ENCODE peak calls at places on chromosomes 6 and 20, in eight cellular contexts. One of them, this sample, is unnamed.

GRCh38 chr6:96468681-96469224 is 52.9 kb upstream of the UFL1 start:
- DNase-seq in iPS DF 19.7: no peak
- DNase-seq in endothelial cell: no peak
- DNase-seq in lower lobe of right lung: no peak
- DNase-seq in erythroblast: no peak
- DNase-seq in brain microvascular endothelial cell: no peak
- DNase-seq in cardiac fibroblast: peak
- DNase-seq in NCI-H187 treated with DMSO at 0.1 percent for 48 hours: peak
- DNase-seq in this sample: no peak

GRCh38 chr6:148814082-148814790 is 67.4 kb downstream of the UST start:
- DNase-seq in iPS DF 19.7: no peak
- DNase-seq in brain microvascular endothelial cell: no peak
- DNase-seq in lower lobe of right lung: no peak
- DNase-seq in erythroblast: no peak
- DNase-seq in cardiac fibroblast: no peak
- DNase-seq in NCI-H187 treated with DMSO at 0.1 percent for 48 hours: no peak
- DNase-seq in endothelial cell: no peak
- DNase-seq in this sample: no peak

GRCh38 chr20:19688031-19688806 is 69.8 kb upstream of the RIN2 start:
- DNase-seq in endothelial cell: peak
- DNase-seq in erythroblast: no peak
- DNase-seq in NCI-H187 treated with DMSO at 0.1 percent for 48 hours: no peak
- DNase-seq in iPS DF 19.7: peak
- DNase-seq in lower lobe of right lung: peak
- DNase-seq in brain microvascular endothelial cell: peak
- DNase-seq in cardiac fibroblast: peak
- DNase-seq in this sample: no peak

GRCh38 chr6:167553716-167554115 is 228.8 kb downstream of the TTLL2 start:
- DNase-seq in erythroblast: no peak
- DNase-seq in lower lobe of right lung: no peak
- DNase-seq in brain microvascular endothelial cell: no peak
- DNase-seq in iPS DF 19.7: no peak
- DNase-seq in NCI-H187 treated with DMSO at 0.1 percent for 48 hours: no peak
- DNase-seq in endothelial cell: no peak
- DNase-seq in cardiac fibroblast: no peak
- DNase-seq in this sample: no peak

GRCh38 chr6:162032620-162033019 is 694.9 kb downstream of the PRKN start:
- DNase-seq in lower lobe of right lung: no peak
- DNase-seq in erythroblast: no peak
- DNase-seq in iPS DF 19.7: no peak
- DNase-seq in cardiac fibroblast: peak
- DNase-seq in brain microvascular endothelial cell: peak
- DNase-seq in endothelial cell: no peak
- DNase-seq in NCI-H187 treated with DMSO at 0.1 percent for 48 hours: no peak
- DNase-seq in this sample: no peak

GRCh38 chr6:134122775-134123174 is 70.4 kb upstream of the SLC2A12 start:
- DNase-seq in lower lobe of right lung: no peak
- DNase-seq in erythroblast: no peak
- DNase-seq in iPS DF 19.7: no peak
- DNase-seq in NCI-H187 treated with DMSO at 0.1 percent for 48 hours: no peak
- DNase-seq in brain microvascular endothelial cell: no peak
- DNase-seq in cardiac fibroblast: no peak
- DNase-seq in endothelial cell: no peak
- DNase-seq in this sample: no peak

GRCh38 chr6:6661684-6662083 is 73.2 kb downstream of the LY86 start:
- DNase-seq in endothelial cell: no peak
- DNase-seq in erythroblast: peak
- DNase-seq in brain microvascular endothelial cell: peak
- DNase-seq in NCI-H187 treated with DMSO at 0.1 percent for 48 hours: no peak
- DNase-seq in lower lobe of right lung: no peak
- DNase-seq in iPS DF 19.7: no peak
- DNase-seq in cardiac fibroblast: peak
- DNase-seq in this sample: no peak

GRCh38 chr20:6045566-6045965 is 8.3 kb downstream of the LRRN4 start:
- DNase-seq in lower lobe of right lung: no peak
- DNase-seq in NCI-H187 treated with DMSO at 0.1 percent for 48 hours: no peak
- DNase-seq in endothelial cell: no peak
- DNase-seq in iPS DF 19.7: no peak
- DNase-seq in cardiac fibroblast: no peak
- DNase-seq in erythroblast: no peak
- DNase-seq in brain microvascular endothelial cell: peak
- DNase-seq in this sample: no peak

GRCh38 chr20:47355489-47356219 is 845 bp downstream of the ZMYND8 start:
- DNase-seq in endothelial cell: no peak
- DNase-seq in iPS DF 19.7: no peak
- DNase-seq in erythroblast: peak
- DNase-seq in lower lobe of right lung: peak
- DNase-seq in brain microvascular endothelial cell: no peak
- DNase-seq in cardiac fibroblast: peak
- DNase-seq in NCI-H187 treated with DMSO at 0.1 percent for 48 hours: no peak
- DNase-seq in this sample: no peak

GRCh38 chr6:81801489-81801888 is 49.0 kb upstream of the TENT5A start:
- DNase-seq in erythroblast: no peak
- DNase-seq in endothelial cell: no peak
- DNase-seq in iPS DF 19.7: no peak
- DNase-seq in lower lobe of right lung: no peak
- DNase-seq in NCI-H187 treated with DMSO at 0.1 percent for 48 hours: no peak
- DNase-seq in brain microvascular endothelial cell: no peak
- DNase-seq in cardiac fibroblast: no peak
- DNase-seq in this sample: no peak

GRCh38 chr6:87200469-87201174 is 45.3 kb downstream of the ZNF292 start:
- DNase-seq in cardiac fibroblast: peak
- DNase-seq in lower lobe of right lung: no peak
- DNase-seq in erythroblast: peak
- DNase-seq in brain microvascular endothelial cell: peak
- DNase-seq in endothelial cell: no peak
- DNase-seq in iPS DF 19.7: no peak
- DNase-seq in NCI-H187 treated with DMSO at 0.1 percent for 48 hours: no peak
- DNase-seq in this sample: no peak

GRCh38 chr20:45873409-45874116 is 7.5 kb upstream of the ZSWIM1 start:
- DNase-seq in lower lobe of right lung: no peak
- DNase-seq in NCI-H187 treated with DMSO at 0.1 percent for 48 hours: no peak
- DNase-seq in cardiac fibroblast: no peak
- DNase-seq in erythroblast: peak
- DNase-seq in endothelial cell: no peak
- DNase-seq in brain microvascular endothelial cell: no peak
- DNase-seq in iPS DF 19.7: no peak
- DNase-seq in this sample: no peak

This sample was measured in neuronal stem cell.